ENCODE peak calls at places on chromosomes 11 and 22, in seven cellular contexts. One of them, this sample, is unnamed.

GRCh38 chr11:123173040-123173855 is 21.8 kb downstream of the CLMP start:
- DNase-seq in skeletal muscle cell: peak
- DNase-seq in T1000: peak
- DNase-seq in activated gamma-delta T cell: no peak
- DNase-seq in germinal center: no peak
- DNase-seq in CD8-positive, alpha-beta T cell: no peak
- DNase-seq in PC-9: peak
- DNase-seq in this sample: peak

GRCh38 chr22:37501610-37502341 is 15.6 kb upstream of the MFNG start:
- DNase-seq in skeletal muscle cell: peak
- DNase-seq in T1000: no peak
- DNase-seq in activated gamma-delta T cell: no peak
- DNase-seq in germinal center: no peak
- DNase-seq in CD8-positive, alpha-beta T cell: no peak
- DNase-seq in PC-9: no peak
- DNase-seq in this sample: peak

GRCh38 chr22:30755760-30756124 is 61.1 kb downstream of the OSBP2 start:
- DNase-seq in skeletal muscle cell: no peak
- DNase-seq in T1000: no peak
- DNase-seq in activated gamma-delta T cell: no peak
- DNase-seq in germinal center: no peak
- DNase-seq in CD8-positive, alpha-beta T cell: no peak
- DNase-seq in PC-9: no peak
- DNase-seq in this sample: no peak

GRCh38 chr22:46090631-46091201 is 59.6 kb upstream of the PPARA start:
- DNase-seq in skeletal muscle cell: no peak
- DNase-seq in T1000: peak
- DNase-seq in activated gamma-delta T cell: no peak
- DNase-seq in germinal center: no peak
- DNase-seq in CD8-positive, alpha-beta T cell: no peak
- DNase-seq in PC-9: no peak
- DNase-seq in this sample: no peak

GRCh38 chr11:125925247-125925740 is 20.6 kb upstream of the VSIG10L2 start:
- DNase-seq in skeletal muscle cell: no peak
- DNase-seq in T1000: no peak
- DNase-seq in activated gamma-delta T cell: no peak
- DNase-seq in germinal center: no peak
- DNase-seq in CD8-positive, alpha-beta T cell: no peak
- DNase-seq in PC-9: no peak
- DNase-seq in this sample: no peak

GRCh38 chr22:21624120-21624879 is 5.5 kb downstream of the YDJC start:
- DNase-seq in skeletal muscle cell: no peak
- DNase-seq in T1000: no peak
- DNase-seq in activated gamma-delta T cell: no peak
- DNase-seq in germinal center: no peak
- DNase-seq in CD8-positive, alpha-beta T cell: peak
- DNase-seq in PC-9: no peak
- DNase-seq in this sample: no peak

GRCh38 chr11:102452461-102453285 is at the start of gene TMEM123:
- DNase-seq in skeletal muscle cell: peak
- DNase-seq in T1000: peak
- DNase-seq in activated gamma-delta T cell: peak
- DNase-seq in germinal center: peak
- DNase-seq in CD8-positive, alpha-beta T cell: peak
- DNase-seq in PC-9: peak
- DNase-seq in this sample: no peak

GRCh38 chr11:76835928-76836612 is 24.6 kb upstream of the ACER3 start:
- DNase-seq in skeletal muscle cell: peak
- DNase-seq in T1000: no peak
- DNase-seq in activated gamma-delta T cell: no peak
- DNase-seq in germinal center: no peak
- DNase-seq in CD8-positive, alpha-beta T cell: no peak
- DNase-seq in PC-9: peak
- DNase-seq in this sample: peak

GRCh38 chr11:75593337-75593915 is 31.4 kb downstream of the SERPINH1 start:
- DNase-seq in skeletal muscle cell: no peak
- DNase-seq in T1000: no peak
- DNase-seq in activated gamma-delta T cell: no peak
- DNase-seq in germinal center: no peak
- DNase-seq in CD8-positive, alpha-beta T cell: no peak
- DNase-seq in PC-9: no peak
- DNase-seq in this sample: no peak

GRCh38 chr11:112498701-112499100 is 238.0 kb upstream of the PLET1 start:
- DNase-seq in skeletal muscle cell: no peak
- DNase-seq in T1000: no peak
- DNase-seq in activated gamma-delta T cell: no peak
- DNase-seq in germinal center: no peak
- DNase-seq in CD8-positive, alpha-beta T cell: no peak
- DNase-seq in PC-9: peak
- DNase-seq in this sample: no peak

GRCh38 chr11:120035756-120036155 is 102.2 kb downstream of the TRIM29 start:
- DNase-seq in skeletal muscle cell: no peak
- DNase-seq in T1000: no peak
- DNase-seq in activated gamma-delta T cell: no peak
- DNase-seq in germinal center: no peak
- DNase-seq in CD8-positive, alpha-beta T cell: no peak
- DNase-seq in PC-9: no peak
- DNase-seq in this sample: no peak

GRCh38 chr11:32450372-32450771 is 15.0 kb upstream of the WT1 start:
- DNase-seq in skeletal muscle cell: no peak
- DNase-seq in T1000: no peak
- DNase-seq in activated gamma-delta T cell: no peak
- DNase-seq in germinal center: no peak
- DNase-seq in CD8-positive, alpha-beta T cell: no peak
- DNase-seq in PC-9: no peak
- DNase-seq in this sample: no peak

GRCh38 chr11:84103096-84103495 is 816.9 kb upstream of the CCDC90B start:
- DNase-seq in skeletal muscle cell: no peak
- DNase-seq in T1000: no peak
- DNase-seq in activated gamma-delta T cell: no peak
- DNase-seq in germinal center: no peak
- DNase-seq in CD8-positive, alpha-beta T cell: no peak
- DNase-seq in PC-9: no peak
- DNase-seq in this sample: no peak

GRCh38 chr11:26622201-26622600 is 50.1 kb upstream of the MUC15 start:
- DNase-seq in skeletal muscle cell: no peak
- DNase-seq in T1000: no peak
- DNase-seq in activated gamma-delta T cell: no peak
- DNase-seq in germinal center: no peak
- DNase-seq in CD8-positive, alpha-beta T cell: no peak
- DNase-seq in PC-9: no peak
- DNase-seq in this sample: no peak

GRCh38 chr22:23264610-23265388 is 84.5 kb downstream of the BCR start:
- DNase-seq in skeletal muscle cell: no peak
- DNase-seq in T1000: no peak
- DNase-seq in activated gamma-delta T cell: no peak
- DNase-seq in germinal center: no peak
- DNase-seq in CD8-positive, alpha-beta T cell: no peak
- DNase-seq in PC-9: peak
- DNase-seq in this sample: no peak

GRCh38 chr11:65184146-65184545 is 2.4 kb downstream of the CAPN1 start:
- DNase-seq in skeletal muscle cell: no peak
- DNase-seq in T1000: no peak
- DNase-seq in activated gamma-delta T cell: no peak
- DNase-seq in germinal center: no peak
- DNase-seq in CD8-positive, alpha-beta T cell: no peak
- DNase-seq in PC-9: no peak
- DNase-seq in this sample: no peak

GRCh38 chr11:12430912-12431311 is 53.5 kb downstream of the PARVA start:
- DNase-seq in skeletal muscle cell: peak
- DNase-seq in T1000: no peak
- DNase-seq in activated gamma-delta T cell: no peak
- DNase-seq in germinal center: no peak
- DNase-seq in CD8-positive, alpha-beta T cell: no peak
- DNase-seq in PC-9: peak
- DNase-seq in this sample: no peak

GRCh38 chr11:2533642-2534115 is 88.9 kb downstream of the KCNQ1 start:
- DNase-seq in skeletal muscle cell: peak
- DNase-seq in T1000: peak
- DNase-seq in activated gamma-delta T cell: no peak
- DNase-seq in germinal center: no peak
- DNase-seq in CD8-positive, alpha-beta T cell: peak
- DNase-seq in PC-9: peak
- DNase-seq in this sample: peak

GRCh38 chr11:26187639-26188038 is 144.3 kb upstream of the ANO3 start:
- DNase-seq in skeletal muscle cell: no peak
- DNase-seq in T1000: no peak
- DNase-seq in activated gamma-delta T cell: no peak
- DNase-seq in germinal center: no peak
- DNase-seq in CD8-positive, alpha-beta T cell: no peak
- DNase-seq in PC-9: peak
- DNase-seq in this sample: peak

GRCh38 chr11:2791521-2792375 is 92.0 kb upstream of the KCNQ1OT1 start:
- DNase-seq in skeletal muscle cell: no peak
- DNase-seq in T1000: no peak
- DNase-seq in activated gamma-delta T cell: no peak
- DNase-seq in germinal center: no peak
- DNase-seq in CD8-positive, alpha-beta T cell: peak
- DNase-seq in PC-9: no peak
- DNase-seq in this sample: no peak